ENCODE peak calls at places on chromosomes 1 and 21, in five cellular contexts. T is GM23248, D is Karpas-422, J is SK-N-SH, Z is mesenchymal stem cell. Q is an unnamed sample.

GRCh38 chr1:184945034-184945433 is 29.3 kb downstream of the NIBAN1 start:
- DNase-seq in Z (no peak), D (no peak), T (no peak), J (no peak), Q (peak; percentile 13)

GRCh38 chr1:219560856-219561255 is 52.0 kb downstream of the ZC3H11B start:
- DNase-seq in D (no peak), T (no peak), Z (no peak), J (no peak), Q (no peak)

GRCh38 chr1:26721669-26722355 is 26.0 kb downstream of the ARID1A start:
- DNase-seq in D (no peak), T (no peak), J (no peak), Z (no peak), Q (no peak)

GRCh38 chr1:20291621-20292020 is 946 bp downstream of the VWA5B1 start:
- DNase-seq in Z (no peak), J (no peak), D (no peak), T (peak; percentile 32), Q (peak; percentile 4)

GRCh38 chr1:14390816-14391215 is 207.7 kb upstream of the KAZN start:
- DNase-seq in J (no peak), D (no peak), Z (no peak), T (no peak), Q (no peak)

GRCh38 chr1:224237094-224237881 is 54.2 kb downstream of the DEGS1 start:
- DNase-seq in J (no peak), Z (no peak), T (no peak), D (no peak), Q (no peak)

GRCh38 chr1:201714542-201715276 is 114.2 kb upstream of the IPO9 start:
- DNase-seq in J (no peak), T (peak; percentile 100), D (no peak), Z (peak; percentile 100), Q (peak; percentile 98)

GRCh38 chr1:231828182-231828920 is 201.8 kb downstream of the DISC1 start:
- DNase-seq in T (peak; percentile 95), D (no peak), J (no peak), Z (peak; percentile 95), Q (peak; percentile 97)

GRCh38 chr1:201880928-201881571 is 7.6 kb upstream of the SHISA4 start:
- DNase-seq in J (no peak), D (no peak), T (no peak), Z (no peak), Q (no peak)

GRCh38 chr21:42066521-42066920 is 4.6 kb upstream of the UMODL1 start:
- DNase-seq in D (no peak), J (no peak), T (no peak), Z (no peak), Q (no peak)

GRCh38 chr1:31510853-31511789 is 65.2 kb upstream of the TINAGL1 start:
- DNase-seq in J (no peak), Z (no peak), D (no peak), T (no peak), Q (no peak)

GRCh38 chr1:175073054-175073453 is 5.4 kb downstream of the TNN start:
- DNase-seq in J (no peak), T (peak; percentile 61), D (peak; percentile 14), Z (peak; percentile 3), Q (peak; percentile 83)

GRCh38 chr1:219444469-219444868 is 168.4 kb downstream of the ZC3H11B start:
- DNase-seq in T (no peak), D (no peak), J (no peak), Z (no peak), Q (no peak)

DNA sequence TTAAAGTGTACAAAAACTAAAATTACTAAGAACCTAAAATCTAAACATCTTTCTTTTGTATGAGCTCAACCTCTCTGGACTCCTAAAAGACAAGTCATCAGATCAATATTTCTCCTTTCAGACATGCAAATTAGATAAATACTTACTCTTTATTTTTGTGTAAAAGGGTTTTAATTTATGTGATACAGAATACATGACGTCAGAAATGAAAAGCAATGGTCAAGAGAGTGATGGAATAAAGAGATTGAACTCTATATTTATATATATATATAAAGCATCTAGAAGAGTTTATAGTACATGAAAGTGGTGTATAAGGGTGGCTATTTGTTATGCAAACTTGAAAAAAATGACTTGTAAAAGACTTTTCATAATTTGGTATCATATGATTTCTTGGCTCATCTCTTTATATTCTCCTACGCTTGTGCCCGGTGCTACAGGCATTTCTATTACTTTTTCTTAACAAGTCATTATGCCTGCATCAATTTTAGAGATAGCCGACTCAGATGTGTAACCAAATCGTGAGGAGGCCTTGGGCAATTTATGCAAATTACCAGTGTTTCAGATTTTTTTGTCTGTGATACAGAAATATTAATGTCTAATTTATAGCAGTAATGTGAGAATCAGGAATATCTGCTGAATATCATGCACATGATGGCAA is 186.0 kb upstream of the OLFM3 start:
- DNase-seq in D (no peak), Z (no peak), J (no peak), T (no peak), Q (no peak)
- H3K9ac ChIP-seq in D (no peak overlapping the region), Z (no peak overlapping the region), J (no peak overlapping the region), T (no peak overlapping the region), Q (no peak overlapping the region)

GRCh38 chr21:19236209-19236608 is 832.6 kb upstream of the TMPRSS15 start:
- DNase-seq in D (no peak), Z (no peak), J (no peak), T (no peak), Q (no peak)

GRCh38 chr21:19245188-19245580 is 841.6 kb upstream of the TMPRSS15 start:
- DNase-seq in Z (no peak), J (no peak), T (no peak), D (no peak), Q (no peak)

GRCh38 chr21:19244502-19245187 is 841.1 kb upstream of the TMPRSS15 start:
- DNase-seq in T (no peak), Z (no peak), D (no peak), J (no peak), Q (no peak)

GRCh38 chr21:19237603-19238002 is 834.0 kb upstream of the TMPRSS15 start:
- DNase-seq in Z (no peak), T (no peak), J (no peak), D (no peak), Q (no peak)

GRCh38 chr21:19239696-19240095 is 836.1 kb upstream of the TMPRSS15 start:
- DNase-seq in D (no peak), T (no peak), Z (no peak), J (no peak), Q (no peak)
- H3K9me3 ChIP-seq in D (peaks cover 25% of the 10 kb centered on the region), T (peaks cover 6% of the 10 kb centered on the region), Z (peaks cover 3% of the 10 kb centered on the region), J (no peaks in the 10 kb centered on the region), Q (no peaks in the 10 kb centered on the region)

GRCh38 chr1:93042134-93042821 is 36.8 kb upstream of the MTF2 start:
- DNase-seq in Z (no peak), D (peak; percentile 76), J (no peak), T (no peak), Q (no peak)
- H3K9ac ChIP-seq in Z (no peak overlapping the region), D (peak overlapping the region; percentile 61), J (no peak overlapping the region), T (no peak overlapping the region), Q (no peak overlapping the region)

GRCh38 chr1:179190861-179191260 is 38.6 kb downstream of the ABL2 start:
- DNase-seq in T (no peak), D (peak; percentile 36), Z (peak; percentile 19), J (no peak), Q (no peak)
- H3K9me3 ChIP-seq in T (no peaks in the 10 kb centered on the region), D (no peaks in the 10 kb centered on the region), Z (no peaks in the 10 kb centered on the region), J (no peaks in the 10 kb centered on the region), Q (no peaks in the 10 kb centered on the region)

Q was measured in adipocyte.